ENCODE peak calls at places on chromosomes 16 and 17, in six cellular contexts. E, L, B, G, W and D are unnamed samples.
A peak's percentile ranks its signal among the peaks of the same experiment; 100 is the strongest.

GRCh38 chr16:942436-943060 is 28.2 kb downstream of the LMF1 start:
- DNase-seq in E (no peak), L (no peak), B (no peak), G (no peak), W (no peak), D (no peak)

GRCh38 chr17:33990943-33991706 is 264.0 kb upstream of the CCL2 start:
- DNase-seq in E (no peak), L (peak; percentile 88), B (no peak), G (no peak), W (no peak), D (no peak)

GRCh38 chr17:47902039-47902744 is 6.2 kb downstream of the SP2 start:
- DNase-seq in E (no peak), L (no peak), B (no peak), G (no peak), W (no peak), D (no peak)

GRCh38 chr17:3043737-3044365 is 19.6 kb downstream of the OR1D5 start:
- DNase-seq in E (no peak), L (no peak), B (no peak), G (no peak), W (no peak), D (no peak)

GRCh38 chr16:85681255-85681654 is 7.5 kb downstream of the GINS2 start:
- DNase-seq in E (no peak), L (no peak), B (no peak), G (no peak), W (no peak), D (no peak)

GRCh38 chr17:51161541-51161940 is 4.7 kb upstream of the NME2 start:
- DNase-seq in E (no peak), L (no peak), B (no peak), G (no peak), W (no peak), D (no peak)

GRCh38 chr16:80151706-80152073 is 389.1 kb upstream of the DYNLRB2 start:
- DNase-seq in E (no peak), L (no peak), B (no peak), G (no peak), W (no peak), D (no peak)

GRCh38 chr16:56643080-56643778 is 4.8 kb downstream of the MT1A start:
- DNase-seq in E (peak; percentile 64), L (no peak), B (peak; percentile 33), G (no peak), W (no peak), D (peak; percentile 15)

GRCh38 chr16:88905563-88905962 is 39.1 kb upstream of the PABPN1L start:
- DNase-seq in E (no peak), L (no peak), B (no peak), G (no peak), W (no peak), D (no peak)

GRCh38 chr16:27199747-27200146 is 3.6 kb upstream of the KDM8 start:
- DNase-seq in E (peak; percentile 69), L (peak; percentile 35), B (no peak), G (no peak), W (no peak), D (no peak)

GRCh38 chr16:71882505-71883192 is 1.3 kb downstream of the ZNF821 start:
- DNase-seq in E (peak; percentile 84), L (peak; percentile 76), B (no peak), G (peak; percentile 78), W (peak; percentile 48), D (no peak)

GRCh38 chr17:14373587-14374259 is 72.8 kb downstream of the HS3ST3B1 start:
- DNase-seq in E (no peak), L (peak; percentile 29), B (no peak), G (no peak), W (no peak), D (no peak)

GRCh38 chr17:41957058-41957868 is 9.3 kb upstream of the CNP start:
- DNase-seq in E (no peak), L (peak; percentile 63), B (no peak), G (no peak), W (no peak), D (no peak)

GRCh38 chr17:30091166-30091670 is 25.4 kb upstream of the NSRP1 start:
- DNase-seq in E (no peak), L (no peak), B (no peak), G (no peak), W (no peak), D (no peak)

GRCh38 chr16:17414421-17414820 is 56.3 kb downstream of the XYLT1 start:
- DNase-seq in E (no peak), L (no peak), B (no peak), G (no peak), W (no peak), D (no peak)

GRCh38 chr16:11084484-11085024 is 140.2 kb downstream of the CLEC16A start:
- DNase-seq in E (no peak), L (peak; percentile 60), B (no peak), G (no peak), W (no peak), D (no peak)

GRCh38 chr17:77476920-77477805 is 336.4 kb downstream of the SEC14L1 start:
- DNase-seq in E (no peak), L (peak; percentile 53), B (no peak), G (no peak), W (peak; percentile 88), D (peak; percentile 54)

GRCh38 chr17:10735251-10735650 is 5.4 kb upstream of the TMEM220 start:
- DNase-seq in E (no peak), L (no peak), B (no peak), G (no peak), W (no peak), D (no peak)

GRCh38 chr16:30561212-30561816 is 3.1 kb upstream of the ZNF764 start:
- DNase-seq in E (no peak), L (no peak), B (no peak), G (no peak), W (no peak), D (no peak)

GRCh38 chr17:41002814-41003213 is 3.1 kb upstream of the KRTAP3-2 start:
- DNase-seq in E (no peak), L (peak; percentile 8), B (no peak), G (no peak), W (peak; percentile 41), D (no peak)

GRCh38 chr17:58535431-58535830 is 21.0 kb upstream of the MTMR4 start:
- DNase-seq in E (no peak), L (peak; percentile 76), B (no peak), G (no peak), W (no peak), D (no peak)

GRCh38 chr17:79984045-79984840 is 51.4 kb downstream of the TBC1D16 start:
- DNase-seq in E (no peak), L (no peak), B (no peak), G (no peak), W (no peak), D (no peak)

GRCh38 chr16:57962756-57963155 is 8.2 kb downstream of the CNGB1 start:
- DNase-seq in E (no peak), L (no peak), B (no peak), G (no peak), W (no peak), D (no peak)

GRCh38 chr16:74449470-74449869 is 28.2 kb upstream of the CLEC18B start:
- DNase-seq in E (no peak), L (peak; percentile 85), B (no peak), G (no peak), W (no peak), D (no peak)

GRCh38 chr17:47810200-47810821 is 11.3 kb downstream of the OSBPL7 start:
- DNase-seq in E (no peak), L (peak; percentile 91), B (no peak), G (no peak), W (peak; percentile 72), D (no peak)

GRCh38 chr16:50407351-50407750 is 38.6 kb upstream of the BRD7 start:
- DNase-seq in E (no peak), L (no peak), B (no peak), G (no peak), W (no peak), D (no peak)

GRCh38 chr17:46166692-46167249 is 26.5 kb downstream of the KANSL1 start:
- DNase-seq in E (no peak), L (no peak), B (no peak), G (no peak), W (no peak), D (no peak)

GRCh38 chr16:76114681-76115080 is 162.5 kb upstream of the CNTNAP4 start:
- DNase-seq in E (no peak), L (no peak), B (no peak), G (no peak), W (no peak), D (no peak)

GRCh38 chr16:64363039-64363438 is 758.8 kb downstream of the CDH11 start:
- DNase-seq in E (no peak), L (no peak), B (no peak), G (no peak), W (no peak), D (no peak)